ENCODE peak calls at places on chromosome 11, in four cellular contexts. One of them, this sample, is unnamed.

GRCh38 chr11:128776088-128776433 is 82.2 kb downstream of the FLI1 start:
- DNase-seq in fibroblast of lung: no peak
- DNase-seq in H9: no peak
- DNase-seq in colonic mucosa: no peak
- DNase-seq in this sample: no peak

GRCh38 chr11:63985812-63986155 is 454 bp upstream of the OTUB1 start:
- DNase-seq in colonic mucosa: no peak
- DNase-seq in fibroblast of lung: no peak
- DNase-seq in H9: no peak
- DNase-seq in this sample: no peak

GRCh38 chr11:96655474-96655873 is 265.7 kb downstream of the JRKL start:
- DNase-seq in colonic mucosa: no peak
- DNase-seq in fibroblast of lung: no peak
- DNase-seq in H9: no peak
- DNase-seq in this sample: no peak

GRCh38 chr11:47212938-47213337 is 1.8 kb upstream of the DDB2 start:
- DNase-seq in colonic mucosa: peak; percentile 63
- DNase-seq in fibroblast of lung: no peak
- DNase-seq in H9: no peak
- DNase-seq in this sample: no peak

GRCh38 chr11:1271002-1271401 is 38.4 kb downstream of the TOLLIP start:
- DNase-seq in H9: no peak
- DNase-seq in colonic mucosa: no peak
- DNase-seq in fibroblast of lung: peak; percentile 10
- DNase-seq in this sample: no peak

GRCh38 chr11:75558939-75559843 is 2.9 kb upstream of the SERPINH1 start:
- DNase-seq in H9: no peak
- DNase-seq in fibroblast of lung: peak; percentile 89
- DNase-seq in colonic mucosa: peak; percentile 62
- DNase-seq in this sample: peak; percentile 79

GRCh38 chr11:788009-788640 is 1.8 kb downstream of the CEND1 start:
- DNase-seq in colonic mucosa: no peak
- DNase-seq in H9: no peak
- DNase-seq in fibroblast of lung: no peak
- DNase-seq in this sample: no peak

GRCh38 chr11:63866211-63866610 is 27.3 kb downstream of the MARK2 start:
- DNase-seq in H9: no peak
- DNase-seq in fibroblast of lung: peak; percentile 62
- DNase-seq in colonic mucosa: peak; percentile 88
- DNase-seq in this sample: peak; percentile 59

GRCh38 chr11:6321961-6322362 is 1.7 kb upstream of the CAVIN3 start:
- DNase-seq in fibroblast of lung: peak; percentile 82
- DNase-seq in H9: no peak
- DNase-seq in colonic mucosa: no peak
- DNase-seq in this sample: peak; percentile 77

GRCh38 chr11:8604078-8604723 is 10.2 kb upstream of the STK33 start:
- DNase-seq in colonic mucosa: peak; percentile 69
- DNase-seq in fibroblast of lung: peak; percentile 100
- DNase-seq in H9: peak; percentile 75
- DNase-seq in this sample: peak; percentile 100

GRCh38 chr11:74147199-74147929 is 23.4 kb downstream of the C2CD3 start:
- DNase-seq in H9: no peak
- DNase-seq in fibroblast of lung: peak; percentile 67
- DNase-seq in colonic mucosa: no peak
- DNase-seq in this sample: peak; percentile 58

GRCh38 chr11:78164471-78164870 is 24.0 kb downstream of the KCTD21 start:
- DNase-seq in colonic mucosa: no peak
- DNase-seq in H9: no peak
- DNase-seq in fibroblast of lung: no peak
- DNase-seq in this sample: no peak

GRCh38 chr11:112744041-112744440 is 217.2 kb upstream of the NCAM1 start:
- DNase-seq in H9: no peak
- DNase-seq in colonic mucosa: no peak
- DNase-seq in fibroblast of lung: no peak
- DNase-seq in this sample: no peak

GRCh38 chr11:133968300-133968699 is 11.5 kb upstream of the IGSF9B start:
- DNase-seq in H9: peak; percentile 59
- DNase-seq in fibroblast of lung: no peak
- DNase-seq in colonic mucosa: no peak
- DNase-seq in this sample: no peak

GRCh38 chr11:131468565-131468964 is 98.2 kb downstream of the NTM start:
- DNase-seq in H9: no peak
- DNase-seq in fibroblast of lung: no peak
- DNase-seq in colonic mucosa: no peak
- DNase-seq in this sample: no peak

GRCh38 chr11:35878736-35879135 is 65.1 kb upstream of the LDLRAD3 start:
- DNase-seq in fibroblast of lung: no peak
- DNase-seq in colonic mucosa: no peak
- DNase-seq in H9: no peak
- DNase-seq in this sample: no peak

GRCh38 chr11:117044287-117045035 is 53.8 kb downstream of the SIK3 start:
- DNase-seq in fibroblast of lung: no peak
- DNase-seq in H9: no peak
- DNase-seq in colonic mucosa: no peak
- DNase-seq in this sample: no peak

GRCh38 chr11:20584093-20584774 is 15.2 kb upstream of the SLC6A5 start:
- DNase-seq in H9: no peak
- DNase-seq in fibroblast of lung: no peak
- DNase-seq in colonic mucosa: no peak
- DNase-seq in this sample: no peak

GRCh38 chr11:35168606-35169200 is 29.7 kb downstream of the CD44 start:
- DNase-seq in fibroblast of lung: no peak
- DNase-seq in colonic mucosa: no peak
- DNase-seq in H9: no peak
- DNase-seq in this sample: no peak

GRCh38 chr11:111438168-111438567 is 59.1 kb upstream of the POU2AF1 start:
- DNase-seq in H9: no peak
- DNase-seq in fibroblast of lung: no peak
- DNase-seq in colonic mucosa: no peak
- DNase-seq in this sample: no peak

GRCh38 chr11:103367650-103368049 is 258.4 kb downstream of the DYNC2H1 start:
- DNase-seq in colonic mucosa: no peak
- DNase-seq in H9: no peak
- DNase-seq in fibroblast of lung: peak; percentile 49
- DNase-seq in this sample: peak; percentile 45
- H3K9ac ChIP-seq in colonic mucosa: no peak overlapping the region
- H3K9ac ChIP-seq in H9: no peak overlapping the region
- H3K9ac ChIP-seq in fibroblast of lung: no peak overlapping the region
- H3K9ac ChIP-seq in this sample: no peak overlapping the region

GRCh38 chr11:19279455-19279854 is 38.7 kb upstream of the E2F8 start:
- DNase-seq in colonic mucosa: no peak
- DNase-seq in fibroblast of lung: no peak
- DNase-seq in H9: peak; percentile 72
- DNase-seq in this sample: no peak
- TF ChIP-seq CTCF in colonic mucosa: no peak
- TF ChIP-seq CTCF in fibroblast of lung: no peak
- TF ChIP-seq CTCF in H9: peak; percentile 61
- TF ChIP-seq CTCF in this sample: no peak

GRCh38 chr11:76666830-76667229 is 3.7 kb downstream of the LRRC32 start:
- DNase-seq in H9: peak; percentile 9
- DNase-seq in fibroblast of lung: no peak
- DNase-seq in colonic mucosa: no peak
- DNase-seq in this sample: no peak

GRCh38 chr11:76664578-76665061 is 5.9 kb downstream of the LRRC32 start:
- DNase-seq in colonic mucosa: no peak
- DNase-seq in fibroblast of lung: no peak
- DNase-seq in H9: peak; percentile 25
- DNase-seq in this sample: no peak

GRCh38 chr11:76666408-76666807 is 4.1 kb downstream of the LRRC32 start:
- DNase-seq in fibroblast of lung: peak; percentile 38
- DNase-seq in H9: peak; percentile 46
- DNase-seq in colonic mucosa: no peak
- DNase-seq in this sample: no peak

GRCh38 chr11:76665172-76665571 is 5.4 kb downstream of the LRRC32 start:
- DNase-seq in colonic mucosa: no peak
- DNase-seq in fibroblast of lung: no peak
- DNase-seq in H9: peak; percentile 15
- DNase-seq in this sample: no peak

DNA sequence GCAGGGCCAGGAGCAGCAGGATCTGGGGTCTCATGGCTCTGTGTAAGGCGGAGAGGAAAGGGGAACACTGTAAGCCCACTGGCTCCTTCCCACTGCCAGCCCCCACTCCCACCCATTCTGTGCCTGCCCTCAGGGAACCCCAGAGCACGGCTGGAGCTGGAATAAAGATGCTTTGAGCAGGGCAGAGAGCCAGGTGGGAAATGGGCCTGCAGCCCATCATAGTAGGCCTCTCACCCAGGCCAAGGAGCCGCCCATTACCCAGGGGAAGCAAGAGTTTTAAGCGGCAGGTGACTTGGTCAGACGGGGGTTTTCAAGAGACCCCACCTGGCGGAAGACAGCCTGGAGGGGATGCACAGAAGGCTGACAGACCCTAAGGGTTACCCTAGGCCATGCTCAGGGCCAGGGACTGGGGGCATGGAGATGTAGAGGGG is 4.6 kb downstream of the LRRC32 start:
- DNase-seq in fibroblast of lung: no peak
- DNase-seq in colonic mucosa: no peak
- DNase-seq in H9: peak; percentile 14
- DNase-seq in this sample: no peak
- H3K27ac ChIP-seq in fibroblast of lung: no peak overlapping the region
- H3K27ac ChIP-seq in colonic mucosa: no peak overlapping the region
- H3K27ac ChIP-seq in H9: no peak overlapping the region
- H3K27ac ChIP-seq in this sample: no peak overlapping the region

GRCh38 chr11:31808721-31809542 is 2.2 kb downstream of the PAX6 start:
- DNase-seq in colonic mucosa: no peak
- DNase-seq in fibroblast of lung: peak; percentile 32
- DNase-seq in H9: no peak
- DNase-seq in this sample: peak; percentile 27
- H3K9ac ChIP-seq in colonic mucosa: no peak overlapping the region
- H3K9ac ChIP-seq in fibroblast of lung: no peak overlapping the region
- H3K9ac ChIP-seq in H9: no peak overlapping the region
- H3K9ac ChIP-seq in this sample: peak overlapping the region; percentile 92

DNA sequence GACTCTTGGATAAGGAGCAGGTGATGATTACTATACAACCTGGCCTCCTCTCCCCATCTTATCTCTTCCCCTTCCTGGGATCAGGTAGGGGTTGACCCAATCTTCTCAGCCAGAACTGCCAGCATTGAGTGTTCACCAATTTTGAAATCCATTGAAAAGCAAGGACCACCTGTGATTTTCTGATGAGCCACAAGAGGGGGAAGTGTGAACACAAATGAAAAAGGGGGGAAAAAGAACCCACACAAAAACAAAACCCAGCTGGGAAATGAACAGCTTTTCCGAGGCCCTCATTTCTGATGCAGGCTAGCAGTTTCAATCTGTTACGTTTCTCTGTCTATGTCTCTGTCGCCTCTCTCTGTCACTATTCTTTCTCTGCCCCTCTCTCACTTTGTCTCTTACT is 161.9 kb downstream of the INSC start:
- DNase-seq in colonic mucosa: no peak
- DNase-seq in H9: no peak
- DNase-seq in fibroblast of lung: no peak
- DNase-seq in this sample: no peak
- TF ChIP-seq CTCF in colonic mucosa: no peak
- TF ChIP-seq CTCF in H9: peak; percentile 62
- TF ChIP-seq CTCF in fibroblast of lung: peak; percentile 44
- TF ChIP-seq CTCF in this sample: peak; percentile 26

GRCh38 chr11:86279713-86280112 is 22.3 kb upstream of the HIKESHI start:
- DNase-seq in H9: no peak
- DNase-seq in fibroblast of lung: no peak
- DNase-seq in colonic mucosa: no peak
- DNase-seq in this sample: no peak
- H3K27ac ChIP-seq in H9: no peak overlapping the region
- H3K27ac ChIP-seq in fibroblast of lung: no peak overlapping the region
- H3K27ac ChIP-seq in colonic mucosa: no peak overlapping the region
- H3K27ac ChIP-seq in this sample: no peak overlapping the region

GRCh38 chr11:45313211-45313865 is 27.2 kb upstream of the SYT13 start:
- DNase-seq in fibroblast of lung: no peak
- DNase-seq in H9: no peak
- DNase-seq in colonic mucosa: no peak
- DNase-seq in this sample: no peak
- H3K9ac ChIP-seq in fibroblast of lung: no peak overlapping the region
- H3K9ac ChIP-seq in H9: no peak overlapping the region
- H3K9ac ChIP-seq in colonic mucosa: no peak overlapping the region
- H3K9ac ChIP-seq in this sample: no peak overlapping the region

GRCh38 chr11:4493480-4493818 is 11.0 kb downstream of the OR52K1 start:
- DNase-seq in colonic mucosa: no peak
- DNase-seq in fibroblast of lung: no peak
- DNase-seq in H9: no peak
- DNase-seq in this sample: no peak
- TF ChIP-seq CTCF in colonic mucosa: peak; percentile 10
- TF ChIP-seq CTCF in fibroblast of lung: no peak
- TF ChIP-seq CTCF in H9: no peak
- TF ChIP-seq CTCF in this sample: peak; percentile 13

DNA sequence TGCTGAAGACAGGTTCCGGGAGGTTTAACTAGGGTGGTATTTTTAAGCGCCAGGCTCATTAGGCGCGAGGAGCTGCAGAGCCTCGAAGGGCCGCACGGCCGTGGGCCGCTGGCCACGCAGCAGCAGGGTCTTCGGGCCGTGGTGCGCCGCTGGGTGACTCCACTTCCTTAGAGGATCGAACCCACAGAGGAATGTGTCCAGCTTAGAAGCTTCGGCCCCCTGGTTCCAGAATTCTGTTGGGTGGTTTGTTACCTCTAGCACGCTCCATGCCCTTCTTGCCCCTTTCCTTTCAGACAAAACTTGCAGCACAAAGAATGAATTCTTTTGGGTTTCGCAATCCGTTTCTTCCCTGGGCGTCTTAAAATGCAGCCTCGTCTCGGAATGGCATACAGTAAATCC is 773 bp upstream of the PATL1 start:
- DNase-seq in H9: no peak
- DNase-seq in fibroblast of lung: peak; percentile 59
- DNase-seq in colonic mucosa: peak; percentile 47
- DNase-seq in this sample: peak; percentile 49
- H3K27ac ChIP-seq in H9: peak overlapping the region; percentile 58
- H3K27ac ChIP-seq in fibroblast of lung: peak overlapping the region; percentile 90
- H3K27ac ChIP-seq in colonic mucosa: peak overlapping the region; percentile 99
- H3K27ac ChIP-seq in this sample: peak overlapping the region; percentile 97

DNA sequence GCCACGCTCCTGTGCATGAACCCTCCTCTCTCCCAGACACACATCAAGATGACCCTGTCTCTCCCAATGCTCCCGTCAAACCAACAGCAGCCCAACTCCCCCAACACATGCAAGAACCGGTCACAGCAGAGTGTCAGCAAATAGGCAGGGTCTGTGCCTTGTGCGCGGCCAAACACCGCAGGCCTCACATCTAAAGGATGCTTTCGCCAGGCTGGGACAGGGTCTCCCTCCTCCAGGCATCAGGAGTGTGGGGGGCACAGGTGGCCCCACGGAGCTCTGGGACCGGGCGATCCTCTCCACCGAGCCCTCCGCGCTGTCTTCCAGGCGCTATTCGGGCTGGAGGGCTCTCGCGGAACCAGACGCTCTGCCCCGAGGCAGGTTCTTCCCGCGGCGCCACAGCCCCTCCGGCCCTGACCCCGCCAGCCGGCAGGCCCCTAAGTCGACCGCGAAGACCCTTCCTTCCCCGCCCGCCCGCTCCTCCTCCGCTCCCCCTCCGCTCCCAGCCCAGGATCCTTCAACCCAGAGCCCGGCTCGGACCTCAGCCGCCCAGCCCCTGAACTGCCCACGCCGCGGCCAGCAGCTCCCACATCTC is 437 bp downstream of the SERGEF start:
- DNase-seq in fibroblast of lung: peak; percentile 24
- DNase-seq in H9: peak; percentile 57
- DNase-seq in colonic mucosa: peak; percentile 35
- DNase-seq in this sample: peak; percentile 16
- H3K9ac ChIP-seq in fibroblast of lung: peak overlapping the region; percentile 61
- H3K9ac ChIP-seq in H9: peak overlapping the region; percentile 12
- H3K9ac ChIP-seq in colonic mucosa: peak overlapping the region; percentile 71
- H3K9ac ChIP-seq in this sample: peak overlapping the region; percentile 86

This sample was measured in astrocyte.